ENCODE peak calls at places on chromosomes 7 and 10, in seven cellular contexts. M is lower lobe of right lung, G is progenitor cell of endocrine pancreas, O is A673, E is Calu3, R is omental fat pad, V is BJ. P is an unnamed sample.

GRCh38 chr10:131086511-131086910 is 225.0 kb downstream of the TCERG1L start:
- DNase-seq in M (no peak), G (no peak), O (no peak), E (no peak), R (no peak), V (no peak), P (no peak)

GRCh38 chr7:132897093-132897492 is 184.8 kb downstream of the CHCHD3 start:
- DNase-seq in M (no peak), G (no peak), O (no peak), E (no peak), R (no peak), V (no peak), P (no peak)

GRCh38 chr7:84123903-84124573 is 70.6 kb downstream of the SEMA3A start:
- DNase-seq in M (no peak), G (no peak), O (no peak), E (no peak), R (no peak), V (no peak), P (no peak)

GRCh38 chr7:149832332-149833041 is 5.7 kb upstream of the ZNF862 start:
- DNase-seq in M (peak), G (no peak), O (no peak), E (no peak), R (no peak), V (no peak), P (no peak)

GRCh38 chr7:107600816-107601215 is 20.8 kb downstream of the BCAP29 start:
- DNase-seq in M (no peak), G (no peak), O (no peak), E (no peak), R (no peak), V (no peak), P (no peak)

GRCh38 chr7:33952824-33953223 is 47.5 kb downstream of the BMPER start:
- DNase-seq in M (no peak), G (no peak), O (no peak), E (no peak), R (no peak), V (no peak), P (no peak)

GRCh38 chr7:69968969-69969368 is 370.7 kb downstream of the AUTS2 start:
- DNase-seq in M (no peak), G (no peak), O (no peak), E (no peak), R (no peak), V (no peak), P (no peak)

GRCh38 chr10:125983161-125983560 is 86.8 kb downstream of the FANK1 start:
- DNase-seq in M (no peak), G (no peak), O (no peak), E (no peak), R (no peak), V (no peak), P (no peak)

GRCh38 chr10:33334839-33335549 is 527 bp upstream of the NRP1 start:
- DNase-seq in M (peak), G (peak), O (peak), E (peak), R (no peak), V (peak), P (peak)

GRCh38 chr10:11539191-11539868 is 72.1 kb downstream of the USP6NL start:
- DNase-seq in M (no peak), G (no peak), O (peak), E (no peak), R (no peak), V (no peak), P (no peak)

GRCh38 chr7:84043661-84044191 is 150.9 kb downstream of the SEMA3A start:
- DNase-seq in M (no peak), G (no peak), O (no peak), E (no peak), R (no peak), V (no peak), P (no peak)

GRCh38 chr7:55593515-55594318 is 21.4 kb upstream of the VOPP1 start:
- DNase-seq in M (peak), G (peak), O (peak), E (peak), R (peak), V (no peak), P (no peak)

GRCh38 chr7:36406156-36406555 is 16.5 kb downstream of the ANLN start:
- DNase-seq in M (no peak), G (no peak), O (peak), E (no peak), R (no peak), V (no peak), P (no peak)

GRCh38 chr7:150962285-150962742 is 15.8 kb downstream of the KCNH2 start:
- DNase-seq in M (no peak), G (no peak), O (no peak), E (no peak), R (no peak), V (no peak), P (no peak)

GRCh38 chr10:63438506-63439498 is 27.0 kb downstream of the JMJD1C start:
- DNase-seq in M (no peak), G (no peak), O (no peak), E (no peak), R (no peak), V (peak), P (no peak)

GRCh38 chr7:112005205-112005604 is 201.0 kb downstream of the DOCK4 start:
- DNase-seq in M (no peak), G (no peak), O (no peak), E (no peak), R (no peak), V (no peak), P (no peak)

GRCh38 chr10:112985701-112986510 is 35.9 kb downstream of the TCF7L2 start:
- DNase-seq in M (no peak), G (no peak), O (no peak), E (no peak), R (no peak), V (no peak), P (no peak)

GRCh38 chr7:94957041-94957440 is 49.6 kb downstream of the PPP1R9A start:
- DNase-seq in M (no peak), G (no peak), O (no peak), E (no peak), R (no peak), V (no peak), P (no peak)

GRCh38 chr7:19030280-19030679 is 87.2 kb downstream of the TWIST1 start:
- DNase-seq in M (no peak), G (no peak), O (no peak), E (no peak), R (no peak), V (peak), P (no peak)

GRCh38 chr7:90262438-90262837 is 17.5 kb downstream of the CFAP69 start:
- DNase-seq in M (no peak), G (no peak), O (peak), E (no peak), R (no peak), V (no peak), P (no peak)

GRCh38 chr7:90708841-90709317 is 112.8 kb downstream of the CDK14 start:
- DNase-seq in M (no peak), G (no peak), O (peak), E (peak), R (no peak), V (no peak), P (no peak)

GRCh38 chr10:23343591-23344225 is 889 bp downstream of the C10orf67 start:
- DNase-seq in M (peak), G (peak), O (no peak), E (peak), R (peak), V (no peak), P (peak)

GRCh38 chr7:103727982-103728610 is 261.4 kb downstream of the RELN start:
- DNase-seq in M (no peak), G (no peak), O (no peak), E (no peak), R (no peak), V (no peak), P (no peak)

GRCh38 chr10:86329093-86329710 is 37.4 kb downstream of the GRID1 start:
- DNase-seq in M (no peak), G (no peak), O (no peak), E (no peak), R (no peak), V (no peak), P (no peak)

GRCh38 chr7:134031835-134032617 is 95.1 kb upstream of the LRGUK start:
- DNase-seq in M (no peak), G (no peak), O (no peak), E (no peak), R (no peak), V (no peak), P (no peak)

GRCh38 chr7:75818462-75818861 is 4.9 kb upstream of the CCL24 start:
- DNase-seq in M (no peak), G (no peak), O (no peak), E (no peak), R (no peak), V (no peak), P (no peak)

GRCh38 chr7:26189000-26189539 is 11.5 kb downstream of the HNRNPA2B1 start:
- DNase-seq in M (no peak), G (no peak), O (no peak), E (no peak), R (no peak), V (no peak), P (no peak)

GRCh38 chr7:157801109-157801508 is 464.3 kb downstream of the DNAJB6 start:
- DNase-seq in M (peak), G (no peak), O (no peak), E (no peak), R (no peak), V (no peak), P (no peak)

GRCh38 chr7:82714883-82715282 is 271.3 kb upstream of the CACNA2D1 start:
- DNase-seq in M (no peak), G (no peak), O (peak), E (no peak), R (no peak), V (no peak), P (no peak)

GRCh38 chr7:93980744-93981479 is 23.2 kb downstream of the BET1 start:
- DNase-seq in M (no peak), G (no peak), O (no peak), E (no peak), R (no peak), V (no peak), P (no peak)

GRCh38 chr10:25888627-25889026 is 45.4 kb upstream of the MYO3A start:
- DNase-seq in M (no peak), G (no peak), O (no peak), E (no peak), R (no peak), V (no peak), P (no peak)

GRCh38 chr10:74078037-74078436 is 72.6 kb downstream of the AP3M1 start:
- DNase-seq in M (no peak), G (no peak), O (peak), E (peak), R (no peak), V (no peak), P (no peak)

GRCh38 chr7:116354546-116355422 is 144.4 kb downstream of the TES start:
- DNase-seq in M (no peak), G (no peak), O (peak), E (peak), R (peak), V (peak), P (peak)

GRCh38 chr10:34890931-34891330 is 75.8 kb upstream of the PARD3 start:
- DNase-seq in M (no peak), G (no peak), O (no peak), E (no peak), R (no peak), V (no peak), P (no peak)

GRCh38 chr7:25857376-25858067 is 294.5 kb upstream of the NFE2L3 start:
- DNase-seq in M (no peak), G (no peak), O (peak), E (peak), R (no peak), V (no peak), P (no peak)

GRCh38 chr10:107747851-107748250 is 583.3 kb upstream of the SORCS1 start:
- DNase-seq in M (no peak), G (no peak), O (no peak), E (no peak), R (no peak), V (no peak), P (no peak)

GRCh38 chr10:30762620-30763019 is 133.1 kb upstream of the LYZL2 start:
- DNase-seq in M (no peak), G (no peak), O (no peak), E (no peak), R (no peak), V (no peak), P (no peak)

GRCh38 chr7:150961510-150962284 is 16.4 kb downstream of the KCNH2 start:
- DNase-seq in M (no peak), G (no peak), O (no peak), E (no peak), R (no peak), V (no peak), P (no peak)

GRCh38 chr7:158830211-158830723 is 958 bp upstream of the ESYT2 start:
- DNase-seq in M (no peak), G (no peak), O (no peak), E (no peak), R (no peak), V (no peak), P (no peak)
- TF ChIP-seq CTCF in M (no peak), G (no peak), O (no peak), E (no peak), R (no peak), V (no peak), P (no peak)

GRCh38 chr7:38070718-38071117 is 107.3 kb upstream of the STARD3NL start:
- DNase-seq in M (no peak), G (no peak), O (peak), E (peak), R (no peak), V (no peak), P (no peak)

GRCh38 chr7:38068461-38068860 is 109.6 kb upstream of the STARD3NL start:
- DNase-seq in M (no peak), G (no peak), O (no peak), E (no peak), R (no peak), V (no peak), P (no peak)

DNA sequence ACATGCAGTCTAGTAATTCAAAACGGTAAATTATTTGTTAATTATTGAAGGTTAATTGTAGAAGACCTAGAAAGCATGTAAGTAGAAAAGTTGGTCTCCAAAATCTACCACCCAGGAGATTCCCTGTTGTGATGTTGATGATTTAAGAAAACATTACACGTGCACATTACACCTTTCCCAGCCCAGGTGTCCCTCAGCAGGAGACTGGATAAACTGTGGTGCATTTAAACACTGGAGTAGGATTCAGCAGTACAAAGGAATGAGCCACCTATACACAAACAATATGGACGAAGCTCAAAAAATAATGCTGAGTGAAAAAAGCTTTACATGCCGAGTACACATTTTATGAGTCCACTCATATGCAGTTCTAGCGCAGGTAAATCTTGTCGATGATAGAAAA is 109.0 kb upstream of the STARD3NL start:
- DNase-seq in M (no peak), G (no peak), O (no peak), E (no peak), R (no peak), V (no peak), P (no peak)
- TF ChIP-seq CTCF in M (no peak), G (no peak), O (no peak), E (no peak), R (no peak), V (no peak), P (no peak)

DNA sequence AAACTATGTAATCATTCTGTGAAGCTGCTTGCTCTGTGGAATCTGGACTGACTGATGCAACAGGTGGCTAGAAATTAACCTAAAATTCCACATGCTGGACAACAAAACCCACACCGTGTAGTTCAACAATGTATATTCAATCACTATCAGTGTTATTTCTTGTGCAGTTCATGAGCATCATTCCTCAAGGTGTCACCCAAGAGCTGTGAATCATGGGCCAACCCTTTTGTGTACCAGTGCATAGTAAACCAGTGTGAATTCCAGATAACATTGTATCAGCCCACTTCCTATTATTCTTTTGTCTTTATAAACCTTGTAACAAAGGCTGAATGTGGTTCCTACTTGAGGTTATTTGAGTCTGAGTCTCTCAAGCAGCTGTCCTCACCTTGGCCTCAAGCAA is 905.2 kb upstream of the ZNF722 start:
- DNase-seq in M (no peak), G (no peak), O (no peak), E (no peak), R (no peak), V (no peak), P (no peak)
- TF ChIP-seq CTCF in M (no peak), G (no peak), O (no peak), E (no peak), R (no peak), V (no peak), P (no peak)

DNA sequence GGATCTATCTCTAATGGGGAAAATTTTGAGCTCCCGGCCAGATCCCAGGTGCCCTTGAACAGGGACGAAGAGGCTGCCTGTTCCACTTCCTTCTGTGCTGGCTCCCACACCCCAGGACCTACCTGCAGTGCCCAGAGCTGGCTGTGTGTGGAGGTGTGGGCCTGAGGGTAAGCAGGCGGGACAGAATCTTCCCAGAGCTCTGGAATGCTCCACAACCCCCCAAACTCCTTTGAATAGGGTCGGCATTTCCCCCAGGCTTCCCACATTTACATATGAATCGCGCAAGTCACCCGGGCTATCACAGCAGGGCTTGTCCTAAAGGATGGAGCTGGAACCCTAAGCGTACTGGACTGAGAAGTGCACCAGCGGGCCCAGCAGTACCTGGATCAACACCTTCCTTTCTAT is 95.9 kb downstream of the DNMBP start:
- DNase-seq in M (no peak), G (peak), O (peak), E (no peak), R (no peak), V (no peak), P (peak)
- TF ChIP-seq CTCF in M (no peak), G (peak), O (peak), E (no peak), R (no peak), V (no peak), P (no peak)

DNA sequence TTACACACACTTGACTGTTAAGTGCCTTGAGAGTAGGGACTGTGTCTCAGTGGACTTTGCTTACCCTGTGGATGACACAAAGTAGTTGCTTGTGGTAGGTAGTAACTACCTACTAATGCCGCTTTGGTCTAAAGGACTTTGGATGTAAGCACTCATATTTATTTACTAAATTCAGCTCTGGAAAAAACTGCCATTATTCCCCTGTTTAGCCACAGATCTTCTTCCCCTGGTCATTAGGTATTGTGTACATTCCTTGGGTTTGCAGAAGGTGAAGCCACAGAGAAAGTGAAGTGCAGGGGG is 2.8 kb upstream of the VDAC2 start:
- DNase-seq in M (no peak), G (no peak), O (no peak), E (no peak), R (no peak), V (no peak), P (no peak)
- TF ChIP-seq CTCF in M (no peak), G (no peak), O (no peak), E (no peak), R (no peak), V (no peak), P (no peak)

DNA sequence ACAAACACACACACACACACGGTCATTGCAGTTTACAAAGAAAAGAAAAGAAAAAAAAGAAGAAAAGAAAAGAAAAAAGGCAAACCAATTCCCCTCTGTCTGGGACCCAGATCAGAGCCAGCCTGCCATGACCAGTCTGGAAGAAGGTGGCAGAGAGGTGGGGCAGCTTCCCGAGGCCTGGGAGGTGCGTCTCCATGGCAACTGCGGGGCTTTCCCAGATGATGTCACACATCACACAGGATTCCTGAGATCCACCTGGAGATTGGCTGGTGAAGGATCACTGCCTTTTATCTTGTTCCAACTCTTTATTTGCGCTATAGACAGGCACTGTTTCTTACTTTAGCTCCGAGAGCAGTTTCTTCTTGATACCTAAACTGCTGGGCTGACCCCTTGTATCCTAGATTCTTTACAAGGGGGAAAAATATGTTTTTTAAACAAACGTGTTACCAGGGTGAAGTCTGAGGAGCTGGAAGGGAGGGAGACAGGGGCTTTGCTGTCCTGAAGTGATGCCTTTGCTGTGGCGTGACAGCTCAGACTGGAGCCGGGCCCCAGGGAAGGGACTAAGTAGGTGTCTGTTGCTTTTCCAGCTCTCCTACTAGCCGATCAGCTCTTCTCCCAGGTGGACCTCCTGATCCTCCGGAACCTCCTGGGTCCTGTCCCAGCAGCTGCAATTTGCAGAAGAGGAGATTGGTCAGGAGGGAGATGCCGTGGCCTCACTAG is 298.5 kb downstream of the KLF6 start:
- DNase-seq in M (peak), G (peak), O (no peak), E (peak), R (no peak), V (no peak), P (peak)
- TF ChIP-seq CTCF in M (no peak), G (no peak), O (no peak), E (no peak), R (no peak), V (no peak), P (no peak)

GRCh38 chr10:14757996-14758395 is 16.7 kb downstream of the FAM107B start:
- DNase-seq in M (no peak), G (no peak), O (no peak), E (no peak), R (no peak), V (no peak), P (no peak)

GRCh38 chr10:14757394-14757793 is 17.3 kb downstream of the FAM107B start:
- DNase-seq in M (no peak), G (no peak), O (no peak), E (no peak), R (no peak), V (no peak), P (no peak)

GRCh38 chr10:14761372-14761771 is 13.3 kb downstream of the FAM107B start:
- DNase-seq in M (no peak), G (no peak), O (no peak), E (no peak), R (no peak), V (no peak), P (no peak)

GRCh38 chr10:14758451-14758850 is 16.2 kb downstream of the FAM107B start:
- DNase-seq in M (no peak), G (no peak), O (no peak), E (no peak), R (no peak), V (no peak), P (no peak)

GRCh38 chr10:14758994-14759664 is 15.6 kb downstream of the FAM107B start:
- DNase-seq in M (no peak), G (no peak), O (peak), E (peak), R (no peak), V (no peak), P (no peak)
- TF ChIP-seq CTCF in M (no peak), G (no peak), O (peak), E (no peak), R (no peak), V (no peak), P (no peak)

P was measured in mesothelial cell of epicardium.